ENCODE peak calls at places on chromosome 5, in seven cellular contexts. J is NCI-H1417; X is fibroblast of the aortic adventitia; R is hippocampal formation; T is Peyer's patch; A is GF-D8; F is stimulated activated CD4-positive, alpha-beta T cell treated with anti-CD3 and anti-CD28 coated beads, Interleukin-1b, Interleukin-23, amount 100 ng/mL, for 1 hour. C is an unnamed sample.

GRCh38 chr5:108655750-108656450 is 91.8 kb upstream of the FER start:
- DNase-seq in T (no peak), R (no peak), J (no peak), A (no peak), F (no peak), X (peak), C (no peak)

GRCh38 chr5:147452137-147452838 is 57.6 kb downstream of the DPYSL3 start:
- DNase-seq in J (peak), T (no peak), R (no peak), A (no peak), X (no peak), F (no peak), C (no peak)

GRCh38 chr5:97529354-97529753 is 346.3 kb upstream of the RIOK2 start:
- DNase-seq in A (no peak), F (no peak), T (no peak), X (no peak), J (no peak), R (no peak), C (no peak)

GRCh38 chr5:92544042-92544441 is 1037.0 kb downstream of the NR2F1-AS1 start:
- DNase-seq in A (no peak), R (no peak), F (no peak), J (no peak), T (no peak), X (peak), C (no peak)

GRCh38 chr5:181215997-181216982 is 6.8 kb upstream of the TRIM41 start:
- DNase-seq in R (no peak), T (peak), X (no peak), A (no peak), F (no peak), J (no peak), C (no peak)

GRCh38 chr5:116145416-116145815 is 60.6 kb downstream of the COMMD10 start:
- DNase-seq in T (no peak), J (no peak), F (no peak), X (no peak), A (no peak), R (no peak), C (no peak)

GRCh38 chr5:135669416-135669815 is 90.6 kb upstream of the CXCL14 start:
- DNase-seq in J (no peak), A (no peak), X (no peak), T (no peak), R (no peak), F (no peak), C (no peak)

GRCh38 chr5:54761213-54761701 is 224.1 kb downstream of the ESM1 start:
- DNase-seq in J (no peak), T (no peak), R (no peak), F (no peak), A (no peak), X (peak), C (no peak)

GRCh38 chr5:104431946-104432345 is 869.4 kb upstream of the NUDT12 start:
- DNase-seq in T (no peak), R (no peak), J (no peak), F (no peak), X (no peak), A (no peak), C (no peak)

GRCh38 chr5:149904293-149904886 is 40.2 kb downstream of the PDE6A start:
- DNase-seq in R (no peak), F (no peak), T (no peak), A (peak), J (no peak), X (no peak), C (no peak)

GRCh38 chr5:55675119-55675518 is 37.0 kb downstream of the SLC38A9 start:
- DNase-seq in R (no peak), A (no peak), F (no peak), T (no peak), J (no peak), X (peak), C (no peak)

GRCh38 chr5:131633830-131634229 is 1.2 kb downstream of the RAPGEF6 start:
- DNase-seq in X (no peak), A (no peak), F (no peak), R (no peak), J (no peak), T (no peak), C (no peak)

GRCh38 chr5:150485770-150486401 is 22.0 kb upstream of the NDST1 start:
- DNase-seq in T (peak), F (no peak), R (no peak), A (no peak), J (peak), X (peak), C (no peak)

GRCh38 chr5:14413331-14413750 is 168.3 kb upstream of the OTULINL start:
- DNase-seq in F (no peak), T (no peak), X (no peak), A (no peak), J (no peak), R (no peak), C (no peak)

GRCh38 chr5:76601470-76601869 is 21.7 kb downstream of the F2RL2 start:
- DNase-seq in J (peak), F (peak), R (peak), T (no peak), A (no peak), X (peak), C (no peak)

GRCh38 chr5:73818357-73818756 is 192.4 kb downstream of the ARHGEF28 start:
- DNase-seq in T (no peak), X (peak), J (no peak), F (no peak), A (no peak), R (no peak), C (no peak)

GRCh38 chr5:76845890-76846289 is 3.9 kb upstream of the S100Z start:
- DNase-seq in T (no peak), X (no peak), A (no peak), R (no peak), J (no peak), F (no peak), C (no peak)

GRCh38 chr5:116528519-116529234 is 45.9 kb downstream of the SEMA6A start:
- DNase-seq in R (peak), J (peak), T (no peak), F (no peak), A (no peak), X (no peak), C (no peak)

C was measured in cortex of kidney.